ENCODE peak calls at places on chromosomes 7 and 10, in nine cellular contexts. Y, C, F, O, W, T, M, D and J are unnamed samples.

GRCh38 chr7:100353685-100354330 is 4.1 kb upstream of the PILRB start:
- DNase-seq in Y (peak), C (no peak), F (no peak), O (no peak), W (no peak), T (no peak), M (no peak), D (no peak), J (no peak)

GRCh38 chr10:70931168-70931805 is 42.9 kb upstream of the PCBD1 start:
- DNase-seq in Y (no peak), C (no peak), F (no peak), O (no peak), W (no peak), T (peak), M (no peak), D (no peak), J (no peak)

GRCh38 chr10:92699518-92700272 is 9.9 kb downstream of the HHEX start:
- DNase-seq in Y (peak), C (peak), F (no peak), O (no peak), W (no peak), T (peak), M (peak), D (no peak), J (no peak)

GRCh38 chr10:97307866-97308780 is 10.9 kb upstream of the FRAT1 start:
- DNase-seq in Y (no peak), C (no peak), F (no peak), O (no peak), W (no peak), T (no peak), M (no peak), D (no peak), J (no peak)

GRCh38 chr7:130369831-130370230 is 10.5 kb upstream of the CPA1 start:
- DNase-seq in Y (no peak), C (no peak), F (no peak), O (no peak), W (no peak), T (no peak), M (no peak), D (no peak), J (no peak)

GRCh38 chr10:92787557-92788152 is 60.7 kb upstream of the EXOC6 start:
- DNase-seq in Y (no peak), C (no peak), F (peak), O (no peak), W (no peak), T (no peak), M (no peak), D (no peak), J (no peak)

GRCh38 chr7:48971173-48971572 is 46.8 kb downstream of the CDC14C start:
- DNase-seq in Y (no peak), C (no peak), F (peak), O (no peak), W (no peak), T (no peak), M (no peak), D (no peak), J (no peak)

GRCh38 chr10:79328737-79329504 is 18.3 kb upstream of the PPIF start:
- DNase-seq in Y (no peak), C (no peak), F (no peak), O (no peak), W (no peak), T (no peak), M (peak), D (no peak), J (no peak)

GRCh38 chr10:132700168-132701098 is 85.5 kb downstream of the NKX6-2 start:
- DNase-seq in Y (no peak), C (peak), F (peak), O (no peak), W (no peak), T (peak), M (peak), D (no peak), J (no peak)

GRCh38 chr10:25024528-25024927 is 8.1 kb downstream of the THNSL1 start:
- DNase-seq in Y (no peak), C (no peak), F (no peak), O (no peak), W (no peak), T (no peak), M (no peak), D (no peak), J (no peak)

GRCh38 chr10:29163746-29164145 is 125.1 kb upstream of the LYZL1 start:
- DNase-seq in Y (no peak), C (no peak), F (no peak), O (no peak), W (no peak), T (peak), M (no peak), D (no peak), J (no peak)

GRCh38 chr10:60521974-60522405 is 132.3 kb upstream of the ANK3 start:
- DNase-seq in Y (no peak), C (no peak), F (no peak), O (no peak), W (no peak), T (peak), M (no peak), D (peak), J (no peak)

GRCh38 chr7:45721949-45722598 is 147.9 kb downstream of the ADCY1 start:
- DNase-seq in Y (no peak), C (no peak), F (no peak), O (no peak), W (no peak), T (no peak), M (no peak), D (no peak), J (no peak)

GRCh38 chr10:113302062-113302461 is 250.8 kb upstream of the HABP2 start:
- DNase-seq in Y (no peak), C (no peak), F (no peak), O (no peak), W (no peak), T (no peak), M (no peak), D (no peak), J (no peak)

GRCh38 chr7:5303885-5304505 is 21.3 kb downstream of the SLC29A4 start:
- DNase-seq in Y (no peak), C (no peak), F (no peak), O (no peak), W (no peak), T (no peak), M (no peak), D (no peak), J (no peak)

GRCh38 chr7:7188742-7189141 is 6.4 kb downstream of the C1GALT1 start:
- DNase-seq in Y (no peak), C (no peak), F (no peak), O (no peak), W (no peak), T (no peak), M (no peak), D (no peak), J (no peak)

GRCh38 chr7:66807736-66808135 is 67.2 kb downstream of the RABGEF1 start:
- DNase-seq in Y (no peak), C (no peak), F (no peak), O (no peak), W (no peak), T (no peak), M (no peak), D (no peak), J (no peak)

GRCh38 chr10:47040681-47041080 is 129.5 kb downstream of the PTPN20 start:
- DNase-seq in Y (no peak), C (no peak), F (no peak), O (no peak), W (no peak), T (no peak), M (no peak), D (no peak), J (no peak)

GRCh38 chr7:128137096-128137655 is 103.9 kb upstream of the LEP start:
- DNase-seq in Y (no peak), C (no peak), F (no peak), O (no peak), W (no peak), T (peak), M (no peak), D (no peak), J (no peak)

GRCh38 chr7:50564630-50565558 is at the start of gene DDC:
- DNase-seq in Y (no peak), C (peak), F (no peak), O (no peak), W (no peak), T (no peak), M (peak), D (no peak), J (no peak)

GRCh38 chr10:91146146-91146545 is 74.3 kb upstream of the PCGF5 start:
- DNase-seq in Y (no peak), C (no peak), F (no peak), O (no peak), W (no peak), T (no peak), M (no peak), D (no peak), J (no peak)

GRCh38 chr7:98106647-98107312 is at the start of gene LMTK2:
- DNase-seq in Y (peak), C (peak), F (peak), O (peak), W (peak), T (peak), M (peak), D (no peak), J (peak)

GRCh38 chr7:40815512-40815911 is 680.7 kb downstream of the SUGCT start:
- DNase-seq in Y (no peak), C (no peak), F (no peak), O (no peak), W (no peak), T (peak), M (no peak), D (no peak), J (no peak)